ENCODE peak calls at places on chromosome 18, in five cellular contexts. One of them, this sample, is unnamed.

GRCh38 chr18:9859232-9859631 is 26.5 kb upstream of the TXNDC2 start:
- DNase-seq in HCT116: no peak
- DNase-seq in mammary epithelial cell: no peak
- DNase-seq in mesenchymal stem cell: no peak
- DNase-seq in PC-3: no peak
- DNase-seq in this sample: no peak

GRCh38 chr18:10476430-10476829 is 22.0 kb downstream of the APCDD1 start:
- DNase-seq in mammary epithelial cell: no peak
- DNase-seq in HCT116: no peak
- DNase-seq in PC-3: no peak
- DNase-seq in mesenchymal stem cell: peak
- DNase-seq in this sample: no peak

GRCh38 chr18:46283895-46284295 is 179.7 kb downstream of the HAUS1 start:
- DNase-seq in mesenchymal stem cell: no peak
- DNase-seq in PC-3: no peak
- DNase-seq in mammary epithelial cell: no peak
- DNase-seq in HCT116: no peak
- DNase-seq in this sample: no peak

GRCh38 chr18:58862404-58862803 is 2.3 kb upstream of the ZNF532 start:
- DNase-seq in PC-3: no peak
- DNase-seq in mesenchymal stem cell: no peak
- DNase-seq in HCT116: no peak
- DNase-seq in mammary epithelial cell: no peak
- DNase-seq in this sample: no peak

GRCh38 chr18:59041819-59042476 is 97.7 kb upstream of the SEC11C start:
- DNase-seq in mammary epithelial cell: no peak
- DNase-seq in mesenchymal stem cell: no peak
- DNase-seq in PC-3: no peak
- DNase-seq in HCT116: no peak
- DNase-seq in this sample: no peak

GRCh38 chr18:9809686-9810085 is 76.1 kb upstream of the TXNDC2 start:
- DNase-seq in mammary epithelial cell: no peak
- DNase-seq in PC-3: no peak
- DNase-seq in HCT116: no peak
- DNase-seq in mesenchymal stem cell: peak
- DNase-seq in this sample: peak

GRCh38 chr18:51068111-51068510 is 38.1 kb downstream of the SMAD4 start:
- DNase-seq in HCT116: no peak
- DNase-seq in mammary epithelial cell: peak
- DNase-seq in mesenchymal stem cell: no peak
- DNase-seq in PC-3: peak
- DNase-seq in this sample: no peak

GRCh38 chr18:8625693-8626092 is 16.5 kb downstream of the RAB12 start:
- DNase-seq in HCT116: no peak
- DNase-seq in PC-3: no peak
- DNase-seq in mammary epithelial cell: no peak
- DNase-seq in mesenchymal stem cell: no peak
- DNase-seq in this sample: no peak

GRCh38 chr18:63953811-63954210 is 4.7 kb downstream of the HMSD start:
- DNase-seq in mesenchymal stem cell: no peak
- DNase-seq in PC-3: no peak
- DNase-seq in mammary epithelial cell: no peak
- DNase-seq in HCT116: no peak
- DNase-seq in this sample: no peak

GRCh38 chr18:80208620-80209019 is 38.7 kb downstream of the PARD6G start:
- DNase-seq in mammary epithelial cell: no peak
- DNase-seq in mesenchymal stem cell: no peak
- DNase-seq in PC-3: no peak
- DNase-seq in HCT116: no peak
- DNase-seq in this sample: no peak

GRCh38 chr18:58194028-58194427 is 150.0 kb downstream of the NEDD4L start:
- DNase-seq in HCT116: no peak
- DNase-seq in mammary epithelial cell: no peak
- DNase-seq in mesenchymal stem cell: no peak
- DNase-seq in PC-3: peak
- DNase-seq in this sample: no peak

GRCh38 chr18:57749604-57749970 is 53.5 kb downstream of the ATP8B1 start:
- DNase-seq in mesenchymal stem cell: no peak
- DNase-seq in HCT116: no peak
- DNase-seq in mammary epithelial cell: no peak
- DNase-seq in PC-3: no peak
- DNase-seq in this sample: no peak

GRCh38 chr18:36537289-36537688 is 239.8 kb downstream of the FHOD3 start:
- DNase-seq in PC-3: no peak
- DNase-seq in HCT116: no peak
- DNase-seq in mammary epithelial cell: no peak
- DNase-seq in mesenchymal stem cell: no peak
- DNase-seq in this sample: no peak

GRCh38 chr18:77008006-77008405 is 124.6 kb downstream of the MBP start:
- DNase-seq in mesenchymal stem cell: no peak
- DNase-seq in mammary epithelial cell: no peak
- DNase-seq in PC-3: no peak
- DNase-seq in HCT116: no peak
- DNase-seq in this sample: no peak

GRCh38 chr18:23964282-23965238 is 50.0 kb upstream of the TTC39C start:
- DNase-seq in HCT116: peak
- DNase-seq in mammary epithelial cell: no peak
- DNase-seq in mesenchymal stem cell: no peak
- DNase-seq in PC-3: no peak
- DNase-seq in this sample: peak

GRCh38 chr18:26655614-26656400 is 107.5 kb upstream of the KCTD1 start:
- DNase-seq in mammary epithelial cell: peak
- DNase-seq in mesenchymal stem cell: peak
- DNase-seq in HCT116: no peak
- DNase-seq in PC-3: peak
- DNase-seq in this sample: peak

GRCh38 chr18:36589857-36590543 is 238.8 kb downstream of the TPGS2 start:
- DNase-seq in mammary epithelial cell: peak
- DNase-seq in HCT116: no peak
- DNase-seq in PC-3: no peak
- DNase-seq in mesenchymal stem cell: no peak
- DNase-seq in this sample: no peak

GRCh38 chr18:78827141-78827540 is 152.5 kb upstream of the SALL3 start:
- DNase-seq in HCT116: no peak
- DNase-seq in mammary epithelial cell: no peak
- DNase-seq in PC-3: no peak
- DNase-seq in mesenchymal stem cell: no peak
- DNase-seq in this sample: no peak

GRCh38 chr18:49784427-49785185 is 28.7 kb downstream of the ACAA2 start:
- DNase-seq in PC-3: peak
- DNase-seq in HCT116: no peak
- DNase-seq in mesenchymal stem cell: no peak
- DNase-seq in mammary epithelial cell: no peak
- DNase-seq in this sample: peak

GRCh38 chr18:292271-292670 is 24.4 kb upstream of the THOC1 start:
- DNase-seq in mesenchymal stem cell: no peak
- DNase-seq in PC-3: no peak
- DNase-seq in HCT116: no peak
- DNase-seq in mammary epithelial cell: no peak
- DNase-seq in this sample: no peak

GRCh38 chr18:27599202-27599829 is 414.2 kb upstream of the CHST9 start:
- DNase-seq in PC-3: peak
- DNase-seq in mesenchymal stem cell: peak
- DNase-seq in mammary epithelial cell: peak
- DNase-seq in HCT116: peak
- DNase-seq in this sample: peak

GRCh38 chr18:23998018-23998417 is 16.5 kb upstream of the TTC39C start:
- DNase-seq in PC-3: no peak
- DNase-seq in mesenchymal stem cell: no peak
- DNase-seq in HCT116: no peak
- DNase-seq in mammary epithelial cell: no peak
- DNase-seq in this sample: no peak

GRCh38 chr18:30094556-30094955 is 948.0 kb downstream of the DSC3 start:
- DNase-seq in PC-3: peak
- DNase-seq in HCT116: no peak
- DNase-seq in mammary epithelial cell: peak
- DNase-seq in mesenchymal stem cell: peak
- DNase-seq in this sample: no peak

GRCh38 chr18:30487962-30488361 is 554.6 kb downstream of the DSC3 start:
- DNase-seq in HCT116: no peak
- DNase-seq in PC-3: peak
- DNase-seq in mammary epithelial cell: peak
- DNase-seq in mesenchymal stem cell: no peak
- DNase-seq in this sample: no peak

GRCh38 chr18:79796531-79797390 is 977 bp upstream of the KCNG2 start:
- DNase-seq in mesenchymal stem cell: no peak
- DNase-seq in PC-3: no peak
- DNase-seq in mammary epithelial cell: no peak
- DNase-seq in HCT116: no peak
- DNase-seq in this sample: no peak

GRCh38 chr18:61926532-61926931 is 33.7 kb upstream of the RNF152 start:
- DNase-seq in mesenchymal stem cell: no peak
- DNase-seq in PC-3: no peak
- DNase-seq in HCT116: no peak
- DNase-seq in mammary epithelial cell: no peak
- DNase-seq in this sample: no peak

GRCh38 chr18:48879008-48879431 is 71.7 kb downstream of the SMAD7 start:
- DNase-seq in mammary epithelial cell: no peak
- DNase-seq in mesenchymal stem cell: no peak
- DNase-seq in PC-3: no peak
- DNase-seq in HCT116: no peak
- DNase-seq in this sample: peak

GRCh38 chr18:40387130-40387821 is 1567.8 kb upstream of the PIK3C3 start:
- DNase-seq in HCT116: no peak
- DNase-seq in PC-3: no peak
- DNase-seq in mesenchymal stem cell: no peak
- DNase-seq in mammary epithelial cell: no peak
- DNase-seq in this sample: no peak

GRCh38 chr18:78724214-78724834 is 255.3 kb upstream of the SALL3 start:
- DNase-seq in HCT116: no peak
- DNase-seq in PC-3: no peak
- DNase-seq in mesenchymal stem cell: no peak
- DNase-seq in mammary epithelial cell: no peak
- DNase-seq in this sample: no peak

GRCh38 chr18:79918089-79919011 is 33.1 kb downstream of the SLC66A2 start:
- DNase-seq in PC-3: no peak
- DNase-seq in mammary epithelial cell: no peak
- DNase-seq in mesenchymal stem cell: no peak
- DNase-seq in HCT116: no peak
- DNase-seq in this sample: no peak

GRCh38 chr18:52694804-52695203 is 354.8 kb downstream of the DCC start:
- DNase-seq in mammary epithelial cell: no peak
- DNase-seq in PC-3: peak
- DNase-seq in mesenchymal stem cell: no peak
- DNase-seq in HCT116: no peak
- DNase-seq in this sample: no peak

GRCh38 chr18:22504251-22504650 is 86.5 kb upstream of the CTAGE1 start:
- DNase-seq in HCT116: no peak
- DNase-seq in mesenchymal stem cell: no peak
- DNase-seq in PC-3: no peak
- DNase-seq in mammary epithelial cell: no peak
- DNase-seq in this sample: no peak
- H3K9ac ChIP-seq in HCT116: no peak
- H3K9ac ChIP-seq in mesenchymal stem cell: peak
- H3K9ac ChIP-seq in PC-3: peak
- H3K9ac ChIP-seq in mammary epithelial cell: no peak
- H3K9ac ChIP-seq in this sample: no peak

DNA sequence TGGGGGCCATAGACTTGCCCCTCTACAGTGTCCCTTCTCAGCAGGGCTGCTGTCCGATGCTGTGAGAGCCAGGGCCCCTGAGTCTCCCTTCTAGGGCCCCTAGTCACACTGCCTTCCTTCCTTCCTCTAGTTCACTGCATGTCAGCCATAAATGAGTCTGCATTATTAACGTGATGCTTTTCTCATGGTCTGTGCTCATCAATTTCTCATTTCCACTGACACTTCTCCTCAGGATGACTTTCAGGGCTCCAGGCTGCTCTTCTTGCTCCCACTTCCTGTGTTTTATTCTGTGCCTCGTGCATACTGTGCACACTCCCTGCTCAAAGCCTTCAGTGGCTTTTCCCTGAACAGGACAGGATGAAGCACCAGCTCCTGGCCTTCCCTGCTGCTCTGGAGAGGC is 146.5 kb downstream of the FAM210A start:
- DNase-seq in mesenchymal stem cell: no peak
- DNase-seq in HCT116: no peak
- DNase-seq in PC-3: no peak
- DNase-seq in mammary epithelial cell: no peak
- DNase-seq in this sample: no peak
- H3K9ac ChIP-seq in mesenchymal stem cell: no peak
- H3K9ac ChIP-seq in HCT116: no peak
- H3K9ac ChIP-seq in PC-3: no peak
- H3K9ac ChIP-seq in mammary epithelial cell: no peak
- H3K9ac ChIP-seq in this sample: no peak

DNA sequence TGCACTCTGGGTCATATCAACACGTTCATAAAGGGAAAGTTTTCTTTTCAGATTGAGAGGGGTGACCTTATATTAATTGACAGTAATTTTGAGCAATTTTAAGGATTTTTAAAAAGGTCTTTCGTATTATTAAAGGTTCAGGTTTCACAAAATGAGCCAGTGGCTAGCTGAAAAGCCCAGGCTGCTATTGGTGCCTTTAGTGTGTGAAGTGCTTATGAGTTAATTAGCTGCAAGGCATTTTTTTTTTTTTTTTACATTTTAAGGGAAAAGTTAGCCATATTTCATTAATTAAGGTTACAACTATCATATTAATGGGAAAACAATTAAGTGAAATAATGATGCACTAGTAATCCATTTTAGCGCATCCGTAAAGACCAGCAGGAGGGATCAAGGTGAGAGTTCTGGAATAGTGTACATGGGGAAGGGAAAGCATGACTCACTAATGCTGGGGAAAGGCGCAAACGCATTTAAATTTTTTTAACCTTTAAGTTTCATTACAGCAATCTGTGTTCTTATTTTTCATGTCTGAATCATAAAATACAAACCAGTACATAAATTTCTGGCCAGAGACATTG is 200.0 kb downstream of the ZNF407 start:
- DNase-seq in HCT116: peak
- DNase-seq in mammary epithelial cell: peak
- DNase-seq in mesenchymal stem cell: no peak
- DNase-seq in PC-3: no peak
- DNase-seq in this sample: peak
- H3K9ac ChIP-seq in HCT116: no peak
- H3K9ac ChIP-seq in mammary epithelial cell: no peak
- H3K9ac ChIP-seq in mesenchymal stem cell: peak
- H3K9ac ChIP-seq in PC-3: no peak
- H3K9ac ChIP-seq in this sample: no peak

GRCh38 chr18:12840382-12840781 is 43.7 kb downstream of the PTPN2 start:
- DNase-seq in HCT116: no peak
- DNase-seq in mammary epithelial cell: no peak
- DNase-seq in mesenchymal stem cell: no peak
- DNase-seq in PC-3: no peak
- DNase-seq in this sample: no peak
- H3K9ac ChIP-seq in HCT116: no peak
- H3K9ac ChIP-seq in mammary epithelial cell: no peak
- H3K9ac ChIP-seq in mesenchymal stem cell: no peak
- H3K9ac ChIP-seq in PC-3: no peak
- H3K9ac ChIP-seq in this sample: no peak

This sample was measured in trophoblast cell.